ENCODE peak calls at places on chromosome 12, in five cellular contexts. U is fibroblast of lung, N is tibial artery, V is breast epithelium, E is body of pancreas. Z is an unnamed sample.

GRCh38 chr12:122366685-122367475 is 55.6 kb downstream of the CLIP1 start:
- DNase-seq in U (peak), V (no peak), N (peak), E (no peak), Z (no peak)

GRCh38 chr12:121602766-121603165 is 21.9 kb upstream of the KDM2B start:
- DNase-seq in E (no peak), U (no peak), N (no peak), V (no peak), Z (no peak)

GRCh38 chr12:46556820-46557524 is 184.4 kb upstream of the SLC38A2 start:
- DNase-seq in E (no peak), N (no peak), U (peak), V (no peak), Z (no peak)

GRCh38 chr12:10557766-10558165 is 52.1 kb downstream of the EIF2S3B start:
- DNase-seq in E (no peak), V (no peak), N (no peak), U (no peak), Z (no peak)

GRCh38 chr12:88625316-88625715 is 45.0 kb upstream of the KITLG start:
- DNase-seq in V (no peak), U (no peak), E (no peak), N (no peak), Z (no peak)

GRCh38 chr12:52645982-52646381 is 6.0 kb downstream of the KRT2 start:
- DNase-seq in E (no peak), U (no peak), N (no peak), V (no peak), Z (peak)

GRCh38 chr12:81809113-81809777 is 50.1 kb upstream of the PPFIA2 start:
- DNase-seq in U (no peak), N (no peak), E (no peak), V (no peak), Z (no peak)

GRCh38 chr12:57738661-57739237 is at the start of gene AGAP2:
- DNase-seq in U (no peak), N (no peak), V (no peak), E (no peak), Z (no peak)

GRCh38 chr12:66623455-66623854 is 55.4 kb downstream of the GRIP1 start:
- DNase-seq in E (no peak), V (no peak), U (no peak), N (no peak), Z (no peak)

GRCh38 chr12:83827193-83827592 is 1085.4 kb downstream of the SLC6A15 start:
- DNase-seq in N (no peak), U (no peak), V (no peak), E (no peak), Z (no peak)

GRCh38 chr12:4273651-4274395 is at the start of gene CCND2:
- DNase-seq in E (peak), U (peak), N (peak), V (no peak), Z (peak)

GRCh38 chr12:19223695-19224094 is 94.2 kb downstream of the PLEKHA5 start:
- DNase-seq in E (no peak), N (no peak), V (no peak), U (peak), Z (no peak)

GRCh38 chr12:14949631-14950030 is 11.3 kb upstream of the ERP27 start:
- DNase-seq in V (no peak), E (no peak), U (no peak), N (no peak), Z (no peak)

GRCh38 chr12:14948672-14949071 is 10.3 kb upstream of the ERP27 start:
- DNase-seq in V (no peak), E (peak), N (peak), U (peak), Z (no peak)

GRCh38 chr12:14946162-14946561 is 7.8 kb upstream of the ERP27 start:
- DNase-seq in N (no peak), U (peak), V (no peak), E (no peak), Z (no peak)

GRCh38 chr12:14950421-14950820 is 11.0 kb downstream of the ARHGDIB start:
- DNase-seq in U (no peak), N (no peak), E (no peak), V (no peak), Z (no peak)

DNA sequence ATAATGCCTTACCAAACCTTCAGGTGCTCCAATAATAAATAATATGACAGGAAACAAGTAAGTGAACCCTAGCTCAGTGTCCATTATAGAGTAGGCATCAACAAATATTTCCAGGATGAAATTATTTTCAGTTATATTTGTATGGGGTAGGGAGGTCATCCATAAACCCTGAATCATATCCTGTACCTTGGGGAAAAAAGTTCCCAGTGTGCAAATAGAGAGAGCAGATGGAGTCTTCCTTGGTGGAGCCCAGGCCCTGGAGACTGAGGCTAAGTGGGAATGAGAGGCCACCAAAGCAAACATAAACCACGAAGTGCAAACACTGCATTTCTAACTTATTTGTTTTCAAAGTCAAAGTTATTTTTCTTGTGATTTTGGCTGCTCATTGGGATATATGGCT is 8.5 kb upstream of the ERP27 start:
- DNase-seq in N (no peak), E (no peak), V (no peak), U (no peak), Z (no peak)
- H3K27ac ChIP-seq in N (peak), E (no peak), V (peak), U (no peak), Z (no peak)

DNA sequence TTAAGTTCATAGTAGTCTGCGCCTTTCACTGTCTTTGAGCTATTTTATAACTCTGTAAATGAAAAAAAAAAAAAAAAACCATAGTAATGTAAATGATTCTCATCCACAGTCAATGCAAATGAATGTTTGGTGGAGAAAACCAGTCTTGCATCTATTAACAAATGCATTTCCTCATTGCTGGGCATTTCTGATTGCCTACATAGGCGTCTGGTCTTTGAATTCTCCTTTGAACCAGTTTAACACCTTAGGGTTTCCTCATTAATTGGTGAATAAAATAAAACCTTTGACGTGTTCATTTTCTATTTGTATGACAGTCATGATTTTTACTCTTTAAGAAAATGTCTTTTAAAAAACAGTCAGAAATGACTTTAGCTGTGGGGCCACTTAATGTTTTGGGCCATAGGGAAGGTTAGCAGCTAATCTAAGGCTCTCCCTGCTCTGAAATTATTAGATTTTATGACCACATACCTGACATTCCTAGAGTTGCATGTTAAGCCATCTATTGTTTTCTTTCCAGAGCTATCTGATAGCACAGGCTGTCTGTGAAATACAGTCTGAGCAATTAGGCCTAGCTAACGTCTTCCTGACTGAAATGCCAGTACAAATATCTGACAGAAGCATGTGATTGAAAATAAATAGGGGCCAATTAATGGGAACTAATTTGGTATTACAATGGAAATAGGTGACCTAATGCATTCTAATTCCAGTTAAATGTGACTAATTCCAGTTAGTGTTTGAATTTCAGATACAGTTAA is 114.9 kb downstream of the C12orf75 start:
- DNase-seq in N (no peak), E (no peak), U (no peak), V (no peak), Z (no peak)
- H3K4me3 ChIP-seq in N (no peak), E (no peak), U (no peak), V (no peak), Z (no peak)

DNA sequence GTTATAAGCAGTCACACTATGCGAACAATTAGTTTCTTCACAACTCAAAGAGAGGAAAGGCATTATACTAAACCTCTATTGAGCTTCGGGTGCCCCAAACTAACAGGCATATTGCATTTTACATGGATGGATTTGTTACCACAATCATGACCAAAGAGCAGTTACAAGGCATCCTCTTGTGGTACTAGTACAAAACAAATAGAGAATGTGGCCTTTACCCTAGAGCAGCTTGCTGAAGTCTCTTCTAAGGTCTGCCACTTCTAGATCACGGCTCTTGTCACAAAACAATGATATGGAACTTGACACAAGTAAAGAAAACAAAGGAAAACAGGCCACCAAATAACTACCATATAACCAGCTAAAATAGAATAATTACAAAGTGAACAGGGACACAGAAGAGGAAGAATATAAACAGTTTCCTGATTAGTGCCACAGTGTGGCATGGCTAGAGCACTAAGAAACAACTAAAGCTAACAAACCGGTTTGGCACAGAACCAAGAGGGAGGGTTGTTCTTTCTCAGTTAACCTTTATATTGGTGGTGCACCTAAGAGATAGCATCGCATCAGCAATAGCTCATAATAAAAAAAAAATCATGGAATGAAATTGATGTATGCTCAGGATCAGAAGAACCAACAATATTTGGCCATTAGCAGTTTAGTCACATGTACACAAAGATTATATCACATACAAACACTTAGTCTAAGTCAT is 209.7 kb upstream of the ATP2B1 start:
- DNase-seq in E (no peak), V (no peak), U (peak), N (no peak), Z (no peak)
- TF ChIP-seq CTCF in E (no peak), V (no peak), U (no peak), N (no peak), Z (no peak)

GRCh38 chr12:11805043-11805442 is 155.6 kb downstream of the ETV6 start:
- DNase-seq in V (no peak), E (no peak), N (no peak), U (no peak), Z (no peak)
- H3K27ac ChIP-seq in V (no peak), E (no peak), N (no peak), U (no peak), Z (no peak)

DNA sequence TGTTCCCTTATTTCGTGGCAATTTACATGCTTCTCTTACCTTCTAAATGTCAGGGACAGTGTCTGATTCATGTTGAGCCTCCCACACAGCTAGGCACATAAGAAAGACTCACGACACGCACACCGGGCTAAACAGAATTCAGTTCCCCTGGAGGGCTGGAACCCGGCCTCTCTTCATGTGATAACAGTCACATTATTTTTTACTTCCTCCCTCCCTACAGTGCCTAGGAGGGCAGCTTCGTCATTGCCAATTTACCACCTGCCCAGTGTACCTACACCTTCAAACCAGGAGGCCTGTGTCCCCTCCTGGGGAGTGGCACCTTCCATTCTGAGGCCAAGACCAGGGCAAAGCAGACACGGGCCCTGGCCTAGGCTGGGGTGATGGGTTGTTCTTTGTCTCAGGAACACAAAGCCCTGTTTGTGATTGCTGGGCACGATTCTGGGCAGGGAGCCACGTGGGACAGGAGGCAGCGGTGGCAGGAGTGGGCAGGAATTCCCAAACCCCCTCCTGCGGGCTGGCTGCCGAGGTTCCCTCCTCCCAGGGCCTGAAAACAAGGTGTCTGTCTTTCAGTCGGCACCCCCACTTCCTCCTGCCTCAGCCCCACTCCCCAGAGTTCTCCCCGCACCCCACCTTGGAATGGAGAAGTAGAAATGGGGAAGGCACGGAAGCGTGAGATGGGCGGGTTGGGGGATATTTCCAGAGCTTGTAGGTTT is 6.8 kb upstream of the RASAL1 start:
- DNase-seq in V (no peak), U (no peak), E (peak), N (peak), Z (no peak)
- H3K4me3 ChIP-seq in V (no peak), U (no peak), E (no peak), N (no peak), Z (no peak)

GRCh38 chr12:109477963-109478315 is 505 bp downstream of the UBE3B start:
- DNase-seq in U (no peak), N (no peak), E (no peak), V (no peak), Z (no peak)
- TF ChIP-seq CTCF in U (no peak), N (no peak), E (no peak), V (no peak), Z (no peak)

GRCh38 chr12:5505116-5505515 is 73.2 kb downstream of the NTF3 start:
- DNase-seq in N (no peak), V (no peak), U (no peak), E (no peak), Z (peak)

GRCh38 chr12:5506821-5507231 is 74.9 kb downstream of the NTF3 start:
- DNase-seq in E (no peak), N (no peak), V (no peak), U (no peak), Z (peak)

GRCh38 chr12:5505751-5506150 is 73.8 kb downstream of the NTF3 start:
- DNase-seq in U (no peak), V (no peak), E (no peak), N (no peak), Z (peak)

GRCh38 chr12:5507536-5507935 is 75.6 kb downstream of the NTF3 start:
- DNase-seq in E (no peak), V (no peak), N (no peak), U (no peak), Z (no peak)

DNA sequence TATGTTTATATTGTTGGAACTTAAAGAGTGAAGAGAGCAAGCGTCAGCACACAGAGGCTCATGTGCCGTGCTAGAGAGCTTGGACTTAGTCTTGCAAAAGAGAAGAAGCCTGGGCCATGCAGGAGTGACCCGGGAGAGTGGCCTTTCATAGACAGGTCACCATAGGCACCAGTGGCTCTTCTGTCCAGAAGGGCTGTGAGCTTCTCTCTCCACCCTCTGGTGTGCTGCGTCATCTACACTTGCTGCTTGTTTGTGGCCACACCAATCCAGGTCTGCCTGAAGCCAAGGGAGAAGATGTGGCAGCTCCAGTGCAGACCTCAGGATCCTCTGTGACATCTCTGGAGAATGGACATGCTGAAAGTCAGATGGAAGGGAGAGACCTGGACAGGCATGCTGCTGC is 74.4 kb downstream of the NTF3 start:
- DNase-seq in U (no peak), N (no peak), E (no peak), V (no peak), Z (peak)
- H3K27ac ChIP-seq in U (no peak), N (no peak), E (no peak), V (no peak), Z (no peak)